ENCODE peak calls at places on chromosomes 2 and 18, in ten cellular contexts. E is psoas muscle; F is fibroblast of lung; H is DND-41; R is cardiac muscle cell; M is tibial nerve; T is colonic mucosa; Z is astrocyte; Q is thoracic aorta; Y is CD8-positive, alpha-beta T cell. G is an unnamed sample.

GRCh38 chr2:73255007-73255644 is 21.0 kb downstream of the CCT7 start:
- DNase-seq in M (no peak), F (no peak), Q (no peak), H (no peak), R (no peak), T (no peak), E (no peak), Z (no peak), Y (no peak), G (no peak)

GRCh38 chr18:48290162-48290926 is 118.8 kb downstream of the ZBTB7C start:
- DNase-seq in H (no peak), M (no peak), E (no peak), Q (no peak), Z (no peak), R (no peak), T (peak; percentile 3), Y (no peak), F (no peak), G (no peak)

GRCh38 chr2:101753207-101753616 is 55.7 kb downstream of the MAP4K4 start:
- DNase-seq in Y (no peak), F (peak; percentile 49), Q (no peak), E (no peak), Z (no peak), R (no peak), T (no peak), M (no peak), H (no peak), G (no peak)

GRCh38 chr2:62344472-62344871 is 148.6 kb downstream of the B3GNT2 start:
- DNase-seq in R (no peak), Q (no peak), H (no peak), Z (peak; percentile 6), E (no peak), Y (no peak), M (no peak), T (no peak), F (no peak), G (no peak)

GRCh38 chr18:71707985-71708500 is 836.1 kb downstream of the CBLN2 start:
- DNase-seq in R (no peak), T (no peak), Z (no peak), H (no peak), E (no peak), M (no peak), Q (no peak), Y (no peak), F (peak; percentile 3), G (no peak)

GRCh38 chr2:121240436-121240835 is 44.6 kb downstream of the TFCP2L1 start:
- DNase-seq in F (no peak), R (no peak), Q (no peak), H (no peak), Z (no peak), Y (no peak), M (no peak), E (no peak), T (no peak), G (no peak)

GRCh38 chr2:109428841-109429710 is 184.7 kb downstream of the SEPTIN10 start:
- DNase-seq in Y (no peak), M (no peak), E (no peak), Z (no peak), Q (no peak), H (no peak), T (no peak), F (no peak), R (no peak), G (no peak)

GRCh38 chr2:19362094-19362649 is 3.7 kb upstream of the OSR1 start:
- DNase-seq in M (no peak), T (no peak), F (peak; percentile 66), H (peak; percentile 28), R (no peak), Q (no peak), E (no peak), Y (no peak), Z (no peak), G (no peak)

GRCh38 chr2:85680707-85681353 is 12.8 kb upstream of the SFTPB start:
- DNase-seq in Q (no peak), M (no peak), T (no peak), F (no peak), E (no peak), Z (no peak), R (no peak), Y (no peak), H (no peak), G (no peak)

GRCh38 chr2:70949086-70949485 is 13.4 kb downstream of the ATP6V1B1 start:
- DNase-seq in T (no peak), Z (no peak), Y (no peak), R (no peak), H (no peak), F (no peak), E (no peak), M (no peak), Q (no peak), G (no peak)

GRCh38 chr2:70922591-70923234 is 13.0 kb upstream of the ATP6V1B1 start:
- DNase-seq in R (no peak), Q (no peak), H (no peak), T (no peak), E (no peak), F (no peak), Y (no peak), Z (no peak), M (peak; percentile 6), G (no peak)

GRCh38 chr2:208319403-208319802 is 53.3 kb downstream of the PIKFYVE start:
- DNase-seq in E (no peak), F (no peak), M (no peak), H (no peak), Z (peak; percentile 35), R (no peak), Q (no peak), T (no peak), Y (no peak), G (no peak)

GRCh38 chr2:73258913-73259215 is 24.8 kb downstream of the CCT7 start:
- DNase-seq in E (no peak), T (no peak), Q (no peak), H (no peak), R (no peak), Y (no peak), F (no peak), Z (no peak), M (no peak), G (no peak)

GRCh38 chr2:108958002-108958401 is 31.0 kb downstream of the EDAR start:
- DNase-seq in Q (no peak), R (no peak), Z (no peak), T (peak; percentile 76), F (no peak), Y (peak; percentile 25), H (no peak), E (no peak), M (no peak), G (no peak)

GRCh38 chr2:153557211-153557610 is 78.6 kb upstream of the RPRM start:
- DNase-seq in Q (no peak), T (no peak), R (no peak), H (no peak), Z (no peak), M (no peak), F (no peak), E (no peak), Y (no peak), G (no peak)

GRCh38 chr2:10584843-10585475 is 104.8 kb downstream of the NOL10 start:
- DNase-seq in Q (no peak), F (peak; percentile 38), Z (peak; percentile 94), H (no peak), Y (no peak), T (no peak), E (no peak), M (no peak), R (peak; percentile 39), G (no peak)

GRCh38 chr2:65922030-65922429 is 489.6 kb upstream of the SPRED2 start:
- DNase-seq in Q (no peak), H (no peak), F (no peak), T (no peak), Z (no peak), R (no peak), Y (no peak), M (no peak), E (no peak), G (no peak)

GRCh38 chr2:168189835-168190426 is 57.5 kb downstream of the STK39 start:
- DNase-seq in E (no peak), Y (no peak), Q (no peak), Z (peak; percentile 83), R (no peak), H (no peak), T (no peak), F (peak; percentile 28), M (no peak), G (no peak)

DNA sequence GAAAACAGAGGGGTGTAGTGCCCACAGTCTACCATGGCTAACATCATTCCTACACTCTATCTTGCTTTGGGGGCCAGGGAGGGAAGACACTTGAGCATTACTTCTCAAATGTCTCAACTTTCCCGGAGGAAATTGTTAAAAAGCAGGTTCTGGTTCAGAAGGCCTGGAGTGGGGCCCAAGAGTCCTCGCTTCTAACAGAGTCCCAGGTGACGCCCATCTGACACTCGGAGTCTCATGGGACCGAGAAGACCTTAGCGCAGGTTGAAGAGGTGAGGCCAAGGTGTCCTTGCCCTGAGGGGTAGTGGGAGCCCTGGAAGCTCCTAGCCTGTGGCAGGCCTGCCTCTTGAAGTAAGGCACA is 40.1 kb downstream of the ZFP36L2 start:
- DNase-seq in H (no peak), Z (no peak), Y (no peak), T (no peak), F (no peak), E (no peak), R (no peak), Q (no peak), M (no peak), G (no peak)
- H3K4me1 ChIP-seq in H (no peaks in the 10 kb centered on the region), Z (peaks cover 13% of the 10 kb centered on the region), Y (peaks cover 40% of the 10 kb centered on the region), T (peaks cover 12% of the 10 kb centered on the region), F (peaks cover 4% of the 10 kb centered on the region), E (no peaks in the 10 kb centered on the region), R (peaks cover 11% of the 10 kb centered on the region), Q (no peaks in the 10 kb centered on the region), M (no peaks in the 10 kb centered on the region), G (peaks cover 59% of the 10 kb centered on the region)

GRCh38 chr2:240452471-240453256 is 17.2 kb downstream of the GPC1 start:
- DNase-seq in M (no peak), R (peak; percentile 85), T (peak; percentile 71), Y (no peak), H (no peak), E (peak; percentile 73), Z (no peak), F (peak; percentile 57), Q (no peak), G (no peak)
- H3K4me3 ChIP-seq in M (peak overlapping the region; percentile 45), R (peak overlapping the region; percentile 65), T (peak overlapping the region; percentile 47), Y (no peak overlapping the region), H (no peak overlapping the region), E (peak overlapping the region; percentile 58), Z (peak overlapping the region; percentile 42), F (peak overlapping the region; percentile 34), Q (peak overlapping the region; percentile 77), G (no peak overlapping the region)

GRCh38 chr2:135056790-135057189 is 4.7 kb downstream of the RAB3GAP1 start:
- DNase-seq in T (no peak), H (no peak), E (no peak), M (no peak), F (peak; percentile 53), R (no peak), Q (no peak), Y (no peak), Z (no peak), G (no peak)
- H3K27ac ChIP-seq in T (no peak overlapping the region), H (peak overlapping the region; percentile 78), E (no peak overlapping the region), M (no peak overlapping the region), F (no peak overlapping the region), R (no peak overlapping the region), Q (no peak overlapping the region), Y (no peak overlapping the region), Z (no peak overlapping the region), G (no peak overlapping the region)

DNA sequence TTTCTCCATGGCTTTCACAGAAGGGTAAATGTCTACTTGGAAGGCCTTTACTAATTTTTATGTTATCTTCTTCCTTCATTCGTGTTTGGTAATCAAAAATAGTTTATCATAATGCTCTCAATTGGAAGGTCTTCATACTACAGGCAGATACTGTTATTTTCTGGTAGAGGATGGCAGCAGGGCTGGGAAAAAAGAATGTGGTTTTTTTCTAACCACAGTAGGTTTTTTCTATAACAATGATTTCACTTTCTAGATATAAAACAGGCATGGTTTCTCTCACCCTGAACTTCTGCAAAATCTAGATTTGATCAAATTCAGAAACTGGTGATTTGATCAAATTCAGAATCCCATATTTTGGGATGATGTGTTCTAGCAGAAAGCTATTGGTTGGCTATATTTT is 27.6 kb downstream of the BCL11A start:
- DNase-seq in M (no peak), R (no peak), T (no peak), H (no peak), F (no peak), E (no peak), Q (no peak), Y (no peak), Z (no peak), G (no peak)
- H3K4me1 ChIP-seq in M (no peaks in the 10 kb centered on the region), R (peaks cover 28% of the 10 kb centered on the region), T (peaks cover 4% of the 10 kb centered on the region), H (peaks cover 31% of the 10 kb centered on the region), F (no peaks in the 10 kb centered on the region), E (no peaks in the 10 kb centered on the region), Q (no peaks in the 10 kb centered on the region), Y (no peaks in the 10 kb centered on the region), Z (peaks cover 7% of the 10 kb centered on the region), G (no peaks in the 10 kb centered on the region)

G was measured in CD8-positive, alpha-beta memory T cell.